ENCODE peak calls at places on chromosomes 12 and 14, in four cellular contexts. H, I, R and S are unnamed samples.

GRCh38 chr12:92295523-92295922 is 149.9 kb upstream of the BTG1 start:
- DNase-seq in H (no peak), I (peak), R (no peak), S (no peak)

GRCh38 chr12:64621257-64621942 is 11.1 kb downstream of the RASSF3 start:
- DNase-seq in H (no peak), I (peak), R (no peak), S (no peak)

GRCh38 chr12:728781-729180 is 23.6 kb upstream of the WNK1 start:
- DNase-seq in H (no peak), I (no peak), R (no peak), S (no peak)

GRCh38 chr12:49496417-49497360 is 42.1 kb upstream of the KCNH3 start:
- DNase-seq in H (peak), I (no peak), R (no peak), S (no peak)

GRCh38 chr12:107655281-107656065 is 30.1 kb upstream of the PWP1 start:
- DNase-seq in H (no peak), I (no peak), R (no peak), S (no peak)

GRCh38 chr14:67645414-67645813 is 25.7 kb downstream of the ARG2 start:
- DNase-seq in H (no peak), I (no peak), R (no peak), S (no peak)

GRCh38 chr12:69540606-69541386 is 44.5 kb upstream of the CCT2 start:
- DNase-seq in H (no peak), I (peak), R (no peak), S (no peak)

GRCh38 chr12:15839682-15840081 is 42.5 kb upstream of the STRAP start:
- DNase-seq in H (no peak), I (no peak), R (no peak), S (no peak)

GRCh38 chr12:65882504-65882903 is 58.2 kb downstream of the HMGA2 start:
- DNase-seq in H (no peak), I (no peak), R (no peak), S (no peak)

GRCh38 chr12:125132698-125133400 is 67.6 kb downstream of the AACS start:
- DNase-seq in H (no peak), I (peak), R (no peak), S (no peak)